ENCODE peak calls at places on chromosomes 7 and 10, in five cellular contexts. G is H1, E is upper lobe of right lung, S is hepatocyte, M is endothelial cell of umbilical vein. N is an unnamed sample.

GRCh38 chr7:38846280-38846679 is 62.7 kb downstream of the VPS41 start:
- DNase-seq in M (no peak), G (no peak), E (no peak), S (peak; percentile 18), N (no peak)

GRCh38 chr7:39465055-39465929 is 100.9 kb upstream of the YAE1 start:
- DNase-seq in M (peak; percentile 26), E (no peak), S (peak; percentile 80), G (peak; percentile 54), N (peak; percentile 60)

GRCh38 chr7:128713794-128714193 is 25.4 kb upstream of the CALU start:
- DNase-seq in S (no peak), M (no peak), E (no peak), G (no peak), N (no peak)

GRCh38 chr7:155738104-155738503 is 74.2 kb downstream of the SHH start:
- DNase-seq in G (no peak), S (no peak), E (no peak), M (no peak), N (no peak)

GRCh38 chr7:137681657-137682562 is 164.9 kb downstream of the DGKI start:
- DNase-seq in G (no peak), M (no peak), S (no peak), E (no peak), N (peak; percentile 83)

GRCh38 chr7:108461855-108462254 is 5.6 kb upstream of the NRCAM start:
- DNase-seq in S (peak; percentile 11), M (no peak), E (no peak), G (no peak), N (no peak)

GRCh38 chr7:92695308-92696261 is 105.4 kb upstream of the FAM133B start:
- DNase-seq in M (peak; percentile 69), E (no peak), S (peak; percentile 87), G (peak; percentile 61), N (peak; percentile 62)

GRCh38 chr10:24908793-24909423 is 43.5 kb downstream of the PRTFDC1 start:
- DNase-seq in G (no peak), M (peak; percentile 55), E (no peak), S (peak; percentile 47), N (peak; percentile 83)

GRCh38 chr10:44263771-44264170 is 121.1 kb downstream of the CXCL12 start:
- DNase-seq in M (no peak), G (no peak), S (no peak), E (no peak), N (no peak)

GRCh38 chr10:91796332-91797076 is 1.7 kb upstream of the TNKS2 start:
- DNase-seq in M (peak; percentile 32), S (peak; percentile 54), G (peak; percentile 65), E (peak; percentile 66), N (no peak)

GRCh38 chr7:41114166-41114565 is 588.7 kb downstream of the INHBA start:
- DNase-seq in E (no peak), M (no peak), S (no peak), G (no peak), N (no peak)

GRCh38 chr10:17084989-17085725 is 44.5 kb downstream of the CUBN start:
- DNase-seq in M (no peak), G (no peak), S (no peak), E (no peak), N (no peak)

GRCh38 chr10:79029478-79030390 is 39.0 kb upstream of the ZMIZ1 start:
- DNase-seq in G (no peak), E (no peak), S (no peak), M (no peak), N (no peak)

GRCh38 chr10:124663766-124664360 is 80.3 kb downstream of the FAM53B start:
- DNase-seq in S (no peak), E (no peak), M (no peak), G (no peak), N (no peak)

GRCh38 chr7:40826419-40827216 is 691.8 kb downstream of the SUGCT start:
- DNase-seq in G (no peak), E (no peak), M (no peak), S (no peak), N (peak; percentile 20)

GRCh38 chr7:131354390-131354789 is 26.7 kb downstream of the MKLN1 start:
- DNase-seq in M (no peak), S (no peak), E (no peak), G (no peak), N (no peak)

GRCh38 chr10:77687018-77687417 is 49.4 kb upstream of the KCNMA1 start:
- DNase-seq in S (no peak), M (no peak), G (peak; percentile 45), E (no peak), N (no peak)

GRCh38 chr10:24374134-24374915 is 165.4 kb downstream of the KIAA1217 start:
- DNase-seq in E (no peak), G (no peak), S (no peak), M (no peak), N (peak; percentile 57)

GRCh38 chr7:100983451-100984187 is 14.3 kb downstream of the MUC12 start:
- DNase-seq in S (peak; percentile 70), E (no peak), M (no peak), G (no peak), N (peak; percentile 36)

GRCh38 chr7:150514748-150515222 is at the start of gene GIMAP7:
- DNase-seq in S (peak; percentile 9), M (peak; percentile 81), G (no peak), E (no peak), N (no peak)

GRCh38 chr7:45401851-45402250 is 172.3 kb upstream of the ADCY1 start:
- DNase-seq in S (no peak), G (no peak), M (no peak), E (no peak), N (no peak)

GRCh38 chr7:30475580-30475979 is 3.0 kb downstream of the NOD1 start:
- DNase-seq in G (peak; percentile 16), S (no peak), E (no peak), M (peak; percentile 46), N (no peak)
- H3K27ac ChIP-seq in G (no peak overlapping the region), S (no peak overlapping the region), E (no peak overlapping the region), M (no peak overlapping the region), N (peak overlapping the region; percentile 30)

DNA sequence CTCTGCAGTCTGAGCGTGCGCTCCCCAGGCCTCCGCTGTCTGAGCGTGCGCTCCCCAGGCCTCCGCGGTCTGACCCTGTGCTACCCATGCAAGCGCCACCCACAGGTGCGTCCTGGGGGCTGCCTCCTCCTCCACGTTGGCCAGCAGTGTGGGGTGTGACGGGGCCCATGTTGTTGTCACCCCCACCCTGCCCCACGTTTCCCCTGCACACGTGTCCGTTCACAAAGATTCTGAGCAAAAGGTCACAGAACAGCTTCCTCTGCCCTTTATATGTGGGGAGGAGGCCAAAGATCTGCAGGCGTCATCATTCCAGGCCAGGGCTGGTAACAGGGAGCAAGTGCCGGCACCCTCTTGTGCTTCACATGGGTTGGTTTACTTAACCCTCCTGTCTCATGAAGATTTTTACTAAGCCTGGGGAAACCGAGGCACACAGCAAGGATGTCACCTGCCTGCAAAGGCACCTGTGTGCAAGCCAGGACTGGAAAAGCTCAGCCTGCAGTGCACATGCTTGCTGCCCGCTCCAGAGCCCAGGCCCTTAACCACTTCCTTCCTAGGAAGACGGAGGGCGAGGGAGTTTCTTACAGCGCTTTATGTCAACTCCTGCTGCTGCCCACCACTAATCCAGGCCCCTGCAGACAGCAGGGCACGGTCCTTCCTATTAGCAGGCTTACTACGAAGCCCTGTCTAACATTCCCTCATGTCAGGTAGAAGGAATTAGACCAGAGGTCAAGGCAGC is 4.8 kb downstream of the GPR146 start:
- DNase-seq in G (no peak), M (peak; percentile 78), E (no peak), S (no peak), N (no peak)
- H3K4me3 ChIP-seq in G (no peak overlapping the region), M (no peak overlapping the region), E (no peak overlapping the region), S (no peak overlapping the region), N (no peak overlapping the region)

GRCh38 chr7:25820432-25821040 is 331.5 kb upstream of the NFE2L3 start:
- DNase-seq in S (peak; percentile 23), G (no peak), M (peak; percentile 13), E (no peak), N (no peak)
- TF ChIP-seq CTCF in S (peak; percentile 42), G (peak; percentile 61), M (peak; percentile 51), E (peak; percentile 29), N (peak; percentile 80)

GRCh38 chr10:93023013-93023650 is 37.5 kb upstream of the CYP26C1 start:
- DNase-seq in E (no peak), M (no peak), G (no peak), S (no peak), N (no peak)

GRCh38 chr10:93030409-93030808 is 30.2 kb upstream of the CYP26C1 start:
- DNase-seq in G (no peak), S (peak; percentile 13), E (no peak), M (peak; percentile 39), N (peak; percentile 55)

GRCh38 chr10:93028881-93029280 is 31.7 kb upstream of the CYP26C1 start:
- DNase-seq in S (no peak), G (no peak), E (no peak), M (no peak), N (peak; percentile 59)

GRCh38 chr10:93027508-93027907 is 33.1 kb upstream of the CYP26C1 start:
- DNase-seq in M (no peak), G (no peak), S (no peak), E (no peak), N (no peak)

DNA sequence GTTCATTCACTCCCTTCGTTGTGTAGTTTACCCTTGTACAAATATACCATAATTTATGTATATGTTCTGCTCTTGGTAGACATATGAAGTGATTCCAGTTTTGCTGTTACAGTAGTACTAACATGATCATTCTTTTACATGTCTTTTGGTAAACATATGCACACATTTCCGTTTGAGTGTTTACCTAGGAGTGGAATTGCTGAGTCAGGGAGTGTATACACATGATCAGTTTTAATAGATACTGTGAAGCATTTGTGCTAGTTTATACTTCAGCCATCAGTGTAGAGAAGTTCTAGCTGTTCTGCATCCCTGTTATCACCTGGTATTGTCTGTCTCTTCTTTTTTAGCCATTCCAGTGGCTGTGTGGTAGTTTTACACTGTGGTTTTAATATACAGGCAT is 34.5 kb upstream of the CYP26C1 start:
- DNase-seq in E (no peak), S (no peak), G (no peak), M (no peak), N (no peak)
- H3K27ac ChIP-seq in E (no peak overlapping the region), S (no peak overlapping the region), G (no peak overlapping the region), M (no peak overlapping the region), N (no peak overlapping the region)

GRCh38 chr10:95308389-95309302 is 17.8 kb upstream of the PDLIM1 start:
- DNase-seq in G (no peak), M (peak; percentile 90), E (peak; percentile 85), S (peak; percentile 63), N (peak; percentile 98)
- H3K4me3 ChIP-seq in G (no peak overlapping the region), M (no peak overlapping the region), E (no peak overlapping the region), S (no peak overlapping the region), N (no peak overlapping the region)

GRCh38 chr7:158772916-158773315 is 56.4 kb downstream of the ESYT2 start:
- DNase-seq in E (no peak), M (no peak), S (no peak), G (peak; percentile 44), N (no peak)
- TF ChIP-seq CTCF in E (no peak), M (peak; percentile 30), S (no peak), G (peak; percentile 16), N (peak; percentile 28)

N was measured in brain microvascular endothelial cell.